ENCODE peak calls at places on chromosomes 11 and 22, in nine cellular contexts. W, D, M, A, H, F, K, S and J are unnamed samples.

GRCh38 chr11:61947486-61948210 is 2.5 kb upstream of the BEST1 start:
- DNase-seq in W (peak), D (peak), M (peak), A (peak), H (peak), F (peak), K (peak), S (peak), J (peak)

GRCh38 chr11:16669799-16670415 is 68.5 kb upstream of the C11orf58 start:
- DNase-seq in W (no peak), D (no peak), M (no peak), A (no peak), H (peak), F (peak), K (no peak), S (no peak), J (no peak)

GRCh38 chr22:22207845-22208564 is 36.6 kb upstream of the VPREB1 start:
- DNase-seq in W (peak), D (peak), M (peak), A (peak), H (peak), F (peak), K (peak), S (peak), J (peak)

GRCh38 chr11:69333906-69334305 is 40.0 kb downstream of the MYEOV start:
- DNase-seq in W (no peak), D (no peak), M (no peak), A (no peak), H (no peak), F (no peak), K (no peak), S (no peak), J (no peak)

GRCh38 chr11:1405186-1406020 is 15.7 kb downstream of the BRSK2 start:
- DNase-seq in W (no peak), D (no peak), M (no peak), A (no peak), H (no peak), F (no peak), K (no peak), S (no peak), J (no peak)

GRCh38 chr11:14380947-14381555 is 22.1 kb upstream of the RRAS2 start:
- DNase-seq in W (peak), D (peak), M (peak), A (peak), H (peak), F (peak), K (peak), S (no peak), J (no peak)

GRCh38 chr22:29306175-29306829 is at the start of gene GAS2L1:
- DNase-seq in W (peak), D (peak), M (peak), A (no peak), H (peak), F (peak), K (peak), S (peak), J (no peak)

GRCh38 chr11:64385953-64386704 is 27.2 kb downstream of the RPS6KA4 start:
- DNase-seq in W (no peak), D (no peak), M (no peak), A (peak), H (peak), F (peak), K (no peak), S (no peak), J (peak)

GRCh38 chr11:65501530-65502273 is 2.9 kb downstream of the MALAT1 start:
- DNase-seq in W (no peak), D (peak), M (no peak), A (no peak), H (peak), F (no peak), K (no peak), S (peak), J (peak)

GRCh38 chr11:11268706-11269105 is 84.3 kb downstream of the CSNK2A3 start:
- DNase-seq in W (no peak), D (no peak), M (no peak), A (no peak), H (no peak), F (no peak), K (no peak), S (no peak), J (no peak)

GRCh38 chr11:109326781-109327180 is 95.2 kb upstream of the C11orf87 start:
- DNase-seq in W (no peak), D (no peak), M (no peak), A (no peak), H (no peak), F (no peak), K (no peak), S (no peak), J (no peak)

GRCh38 chr22:23401111-23401909 is 178.8 kb downstream of the IGLL1 start:
- DNase-seq in W (peak), D (no peak), M (no peak), A (no peak), H (peak), F (no peak), K (no peak), S (no peak), J (no peak)

GRCh38 chr11:65298655-65299179 is 15.9 kb upstream of the CDC42EP2 start:
- DNase-seq in W (no peak), D (no peak), M (no peak), A (no peak), H (no peak), F (no peak), K (no peak), S (no peak), J (no peak)

GRCh38 chr11:112903310-112903709 is 57.9 kb upstream of the NCAM1 start:
- DNase-seq in W (no peak), D (peak), M (peak), A (no peak), H (no peak), F (no peak), K (no peak), S (no peak), J (peak)

GRCh38 chr11:126646701-126647209 is 291.3 kb downstream of the ST3GAL4 start:
- DNase-seq in W (no peak), D (no peak), M (no peak), A (no peak), H (no peak), F (no peak), K (no peak), S (no peak), J (no peak)

GRCh38 chr11:79152511-79152910 is 288.3 kb downstream of the TENM4 start:
- DNase-seq in W (no peak), D (no peak), M (no peak), A (no peak), H (no peak), F (no peak), K (no peak), S (no peak), J (no peak)

GRCh38 chr22:46636221-46637002 is 16.2 kb downstream of the GRAMD4 start:
- DNase-seq in W (no peak), D (no peak), M (no peak), A (no peak), H (no peak), F (no peak), K (no peak), S (no peak), J (no peak)

GRCh38 chr11:122405788-122406341 is 249.7 kb upstream of the UBASH3B start:
- DNase-seq in W (no peak), D (no peak), M (no peak), A (no peak), H (no peak), F (no peak), K (no peak), S (no peak), J (no peak)

GRCh38 chr11:110955797-110956196 is 243.6 kb upstream of the ARHGAP20 start:
- DNase-seq in W (no peak), D (no peak), M (no peak), A (no peak), H (peak), F (peak), K (no peak), S (no peak), J (no peak)

GRCh38 chr11:3148990-3149851 is 15.9 kb downstream of the OSBPL5 start:
- DNase-seq in W (no peak), D (peak), M (no peak), A (no peak), H (no peak), F (no peak), K (no peak), S (no peak), J (no peak)

GRCh38 chr11:47912843-47913437 is 64.8 kb upstream of the NUP160 start:
- DNase-seq in W (no peak), D (no peak), M (no peak), A (no peak), H (no peak), F (no peak), K (no peak), S (no peak), J (no peak)

GRCh38 chr11:4672470-4672869 is 25.2 kb downstream of the OR51E2 start:
- DNase-seq in W (no peak), D (no peak), M (no peak), A (no peak), H (peak), F (no peak), K (no peak), S (no peak), J (no peak)

GRCh38 chr22:42462016-42462415 is 29.8 kb upstream of the NFAM1 start:
- DNase-seq in W (no peak), D (peak), M (no peak), A (no peak), H (no peak), F (no peak), K (no peak), S (no peak), J (no peak)

GRCh38 chr11:30002157-30002556 is 14.7 kb downstream of the KCNA4 start:
- DNase-seq in W (no peak), D (no peak), M (no peak), A (no peak), H (no peak), F (no peak), K (no peak), S (no peak), J (no peak)

GRCh38 chr11:77865805-77866204 is 44.9 kb downstream of the AAMDC start:
- DNase-seq in W (no peak), D (no peak), M (no peak), A (no peak), H (no peak), F (no peak), K (no peak), S (no peak), J (no peak)